ENCODE peak calls at places on chromosomes 11 and 22, in four cellular contexts. F is stimulated activated CD4-positive, alpha-beta T cell treated with anti-CD3 and anti-CD28 coated beads, Interleukin-15, amount 100 ng/mL, for 1 hour; V is T-helper 2 cell; O is nucleus accumbens. Z is an unnamed sample.

GRCh38 chr11:1448882-1449281 is 37.7 kb downstream of the MOB2 start:
- DNase-seq in O (no peak), F (no peak), V (no peak), Z (no peak)

GRCh38 chr22:19750666-19751490 is 9.7 kb upstream of the TBX1 start:
- DNase-seq in F (no peak), O (no peak), V (no peak), Z (no peak)

GRCh38 chr11:110028904-110029303 is 64.3 kb upstream of the ZC3H12C start:
- DNase-seq in V (no peak), O (no peak), F (no peak), Z (no peak)

GRCh38 chr11:103091810-103092524 is at the start of gene DCUN1D5:
- DNase-seq in V (peak), O (peak), F (peak), Z (peak)

GRCh38 chr11:91804057-91804456 is 420.6 kb upstream of the FAT3 start:
- DNase-seq in F (no peak), O (no peak), V (no peak), Z (peak)

GRCh38 chr22:47456031-47456430 is 693.6 kb downstream of the TBC1D22A start:
- DNase-seq in F (no peak), V (no peak), O (no peak), Z (no peak)

GRCh38 chr11:102172127-102172848 is 62.0 kb downstream of the YAP1 start:
- DNase-seq in O (no peak), F (no peak), V (no peak), Z (no peak)

GRCh38 chr22:38943882-38944281 is 13.5 kb upstream of the APOBEC3A start:
- DNase-seq in F (no peak), V (no peak), O (no peak), Z (no peak)

GRCh38 chr11:75606099-75606498 is 44.0 kb downstream of the SERPINH1 start:
- DNase-seq in O (no peak), V (no peak), F (no peak), Z (no peak)

GRCh38 chr11:103491777-103492176 is 382.6 kb downstream of the DYNC2H1 start:
- DNase-seq in F (no peak), O (no peak), V (no peak), Z (peak)

GRCh38 chr22:20748820-20749428 is 25.0 kb upstream of the SERPIND1 start:
- DNase-seq in F (no peak), V (no peak), O (no peak), Z (no peak)

GRCh38 chr11:3815882-3816281 is 7.5 kb downstream of the PGAP2 start:
- DNase-seq in V (no peak), F (no peak), O (no peak), Z (no peak)

GRCh38 chr11:125942771-125943428 is 2.9 kb upstream of the VSIG10L2 start:
- DNase-seq in F (no peak), V (no peak), O (no peak), Z (no peak)

GRCh38 chr22:22941831-22942510 is 54.4 kb downstream of the IGLL5 start:
- DNase-seq in F (no peak), O (no peak), V (no peak), Z (peak)

GRCh38 chr11:1937616-1938342 is 9.4 kb upstream of the MRPL23 start:
- DNase-seq in V (no peak), F (no peak), O (no peak), Z (peak)

GRCh38 chr22:30308518-30309230 is 18.1 kb downstream of the TBC1D10A start:
- DNase-seq in O (no peak), V (peak), F (no peak), Z (no peak)

GRCh38 chr22:24894998-24895397 is 51.5 kb downstream of the LHFPL7 start:
- DNase-seq in F (no peak), V (no peak), O (no peak), Z (peak)

GRCh38 chr11:23359297-23359696 is 499.0 kb upstream of the CCDC179 start:
- DNase-seq in V (no peak), F (no peak), O (no peak), Z (no peak)